ENCODE peak calls at places on chromosomes 16 and 17, in five cellular contexts. H, L, N, D and E are unnamed samples.

GRCh38 chr17:20095366-20096080 is 86.4 kb downstream of the SPECC1 start:
- DNase-seq in N (no peak), L (no peak), D (no peak), H (no peak), E (no peak)

GRCh38 chr17:59572301-59572924 is 7.0 kb downstream of the DHX40 start:
- DNase-seq in L (no peak), N (no peak), H (no peak), D (no peak), E (no peak)

GRCh38 chr17:77863814-77864161 is 94.7 kb upstream of the TNRC6C start:
- DNase-seq in H (no peak), N (no peak), D (no peak), L (no peak), E (no peak)

GRCh38 chr16:53773150-53773846 is 69.3 kb downstream of the FTO start:
- DNase-seq in H (peak), D (peak), L (peak), N (no peak), E (no peak)

GRCh38 chr17:59786536-59787319 is 79.3 kb downstream of the VMP1 start:
- DNase-seq in H (peak), D (peak), L (peak), N (peak), E (peak)

GRCh38 chr16:69412287-69412686 is 12.1 kb upstream of the CYB5B start:
- DNase-seq in L (no peak), N (no peak), H (no peak), D (no peak), E (no peak)

GRCh38 chr17:34107019-34107418 is 148.1 kb upstream of the CCL2 start:
- DNase-seq in D (no peak), H (no peak), L (no peak), N (no peak), E (peak)

GRCh38 chr16:72560617-72561016 is 388.7 kb upstream of the PMFBP1 start:
- DNase-seq in N (no peak), D (peak), L (no peak), H (no peak), E (no peak)

GRCh38 chr17:13671341-13671740 is 69.6 kb upstream of the HS3ST3A1 start:
- DNase-seq in N (no peak), L (no peak), H (no peak), D (no peak), E (no peak)

GRCh38 chr16:72894291-72895151 is 153.4 kb downstream of the ZFHX3 start:
- DNase-seq in L (no peak), H (no peak), N (no peak), D (no peak), E (no peak)

GRCh38 chr17:35069311-35069710 is 5.8 kb upstream of the RFFL start:
- DNase-seq in N (no peak), L (no peak), D (no peak), H (no peak), E (no peak)

GRCh38 chr17:56545930-56546329 is 47.6 kb upstream of the NOG start:
- DNase-seq in L (no peak), D (no peak), N (no peak), H (no peak), E (no peak)

GRCh38 chr17:45927247-45927646 is 32.9 kb downstream of the MAPT start:
- DNase-seq in N (no peak), L (no peak), H (no peak), D (no peak), E (no peak)

GRCh38 chr17:39527220-39527813 is 66.0 kb downstream of the CDK12 start:
- DNase-seq in H (peak), L (no peak), D (peak), N (no peak), E (no peak)

GRCh38 chr16:11405331-11406176 is 60.3 kb downstream of the RMI2 start:
- DNase-seq in L (no peak), N (peak), H (peak), D (peak), E (no peak)

GRCh38 chr16:54879681-54880080 is 51.0 kb upstream of the IRX5 start:
- DNase-seq in L (no peak), D (no peak), H (no peak), N (no peak), E (no peak)

GRCh38 chr16:30775381-30776099 is 11.5 kb downstream of the ZNF629 start:
- DNase-seq in D (no peak), L (peak), H (peak), N (peak), E (no peak)